ENCODE peak calls at places on chromosomes 6 and 20, in eight cellular contexts. V is heart left ventricle; X is ovary; M is small intestine; E is naive thymus-derived CD4-positive, alpha-beta T cell; D is SJSA1; O is OCI-LY7; C is aorta. T is an unnamed sample.

GRCh38 chr6:1325471-1326309 is 13.8 kb downstream of the FOXQ1 start:
- DNase-seq in V (no peak), X (no peak), M (no peak), E (no peak), D (peak; percentile 96), O (no peak), C (no peak), T (peak; percentile 67)

GRCh38 chr20:44182135-44182765 is 4.7 kb downstream of the JPH2 start:
- DNase-seq in V (no peak), X (no peak), M (no peak), E (no peak), D (no peak), O (no peak), C (peak; percentile 71), T (no peak)

GRCh38 chr6:158654960-158655485 is 5.2 kb downstream of the SYTL3 start:
- DNase-seq in V (no peak), X (no peak), M (no peak), E (peak; percentile 31), D (no peak), O (no peak), C (no peak), T (peak; percentile 45)

GRCh38 chr6:110523461-110524021 is 47.1 kb upstream of the SLC22A16 start:
- DNase-seq in V (no peak), X (no peak), M (no peak), E (no peak), D (no peak), O (no peak), C (no peak), T (no peak)

GRCh38 chr6:134464690-134465411 is 146.9 kb upstream of the SGK1 start:
- DNase-seq in V (no peak), X (no peak), M (no peak), E (no peak), D (no peak), O (no peak), C (no peak), T (no peak)

GRCh38 chr6:98581725-98582124 is 252.6 kb upstream of the POU3F2 start:
- DNase-seq in V (no peak), X (no peak), M (no peak), E (no peak), D (no peak), O (no peak), C (no peak), T (no peak)

GRCh38 chr6:130843575-130844320 is 16.5 kb downstream of the SMLR1 start:
- DNase-seq in V (no peak), X (no peak), M (peak; percentile 69), E (peak; percentile 68), D (no peak), O (peak; percentile 19), C (no peak), T (no peak)

GRCh38 chr6:168393126-168393870 is 47.7 kb upstream of the SMOC2 start:
- DNase-seq in V (peak; percentile 51), X (no peak), M (no peak), E (no peak), D (no peak), O (no peak), C (peak; percentile 71), T (no peak)

GRCh38 chr6:5763407-5763806 is 243.3 kb downstream of the NRN1 start:
- DNase-seq in V (no peak), X (no peak), M (no peak), E (no peak), D (no peak), O (no peak), C (no peak), T (no peak)

GRCh38 chr6:170028629-170029345 is 262.1 kb downstream of the DLL1 start:
- DNase-seq in V (no peak), X (peak; percentile 21), M (peak; percentile 33), E (no peak), D (peak; percentile 30), O (no peak), C (peak; percentile 59), T (no peak)

GRCh38 chr6:163291622-163292021 is 122.9 kb upstream of the QKI start:
- DNase-seq in V (no peak), X (no peak), M (no peak), E (no peak), D (no peak), O (no peak), C (no peak), T (no peak)

GRCh38 chr6:63649269-63649668 is 13.7 kb downstream of the PHF3 start:
- DNase-seq in V (no peak), X (no peak), M (no peak), E (no peak), D (no peak), O (no peak), C (no peak), T (no peak)

GRCh38 chr6:4728436-4728769 is 47.8 kb upstream of the CDYL start:
- DNase-seq in V (no peak), X (no peak), M (no peak), E (no peak), D (no peak), O (no peak), C (no peak), T (no peak)

GRCh38 chr6:14520536-14520935 is 403.0 kb downstream of the CD83 start:
- DNase-seq in V (no peak), X (no peak), M (no peak), E (no peak), D (no peak), O (no peak), C (no peak), T (no peak)

GRCh38 chr6:47376930-47377329 is 67.2 kb upstream of the TNFRSF21 start:
- DNase-seq in V (no peak), X (no peak), M (no peak), E (no peak), D (no peak), O (no peak), C (no peak), T (no peak)

GRCh38 chr20:25018425-25018824 is 25.9 kb upstream of the APMAP start:
- DNase-seq in V (no peak), X (no peak), M (no peak), E (no peak), D (peak; percentile 18), O (no peak), C (peak; percentile 12), T (peak; percentile 21)

GRCh38 chr6:156988276-156989158 is 211.3 kb downstream of the ARID1B start:
- DNase-seq in V (no peak), X (no peak), M (peak; percentile 44), E (no peak), D (no peak), O (peak; percentile 94), C (no peak), T (no peak)

GRCh38 chr6:151675746-151676459 is 131.6 kb upstream of the ESR1 start:
- DNase-seq in V (no peak), X (no peak), M (peak; percentile 63), E (peak; percentile 54), D (no peak), O (peak; percentile 64), C (no peak), T (peak; percentile 68)

DNA sequence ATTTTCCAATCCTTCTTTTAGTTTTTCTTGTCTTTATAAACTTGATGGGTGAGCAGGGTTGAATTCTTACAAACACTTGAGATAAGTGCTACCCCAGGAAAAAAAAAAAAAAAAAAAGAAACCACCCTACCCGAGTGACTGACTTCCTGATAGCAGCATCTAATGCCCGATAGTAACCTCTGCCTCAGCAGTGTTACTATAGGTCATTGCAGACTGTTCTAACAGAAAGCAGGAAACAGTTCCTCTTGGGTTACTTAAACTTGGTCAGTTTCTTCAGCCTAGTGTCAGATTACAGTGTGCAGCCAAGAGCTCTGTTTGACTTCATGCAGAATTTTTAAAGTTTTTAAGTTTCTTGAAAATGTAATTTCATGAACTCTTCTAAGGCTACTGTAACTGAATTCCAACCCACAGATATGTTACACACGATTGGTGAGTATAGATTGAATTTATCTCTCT is 2.1 kb downstream of the MYLIP start:
- DNase-seq in V (no peak), X (no peak), M (peak; percentile 92), E (peak; percentile 67), D (no peak), O (peak; percentile 89), C (no peak), T (no peak)
- H3K4me3 ChIP-seq in V (peak overlapping the region; percentile 94), X (peak overlapping the region; percentile 96), M (peak overlapping the region; percentile 63), E (peak overlapping the region; percentile 91), D (peak overlapping the region; percentile 92), O (peak overlapping the region; percentile 99), C (peak overlapping the region; percentile 98), T (peak overlapping the region; percentile 97)

DNA sequence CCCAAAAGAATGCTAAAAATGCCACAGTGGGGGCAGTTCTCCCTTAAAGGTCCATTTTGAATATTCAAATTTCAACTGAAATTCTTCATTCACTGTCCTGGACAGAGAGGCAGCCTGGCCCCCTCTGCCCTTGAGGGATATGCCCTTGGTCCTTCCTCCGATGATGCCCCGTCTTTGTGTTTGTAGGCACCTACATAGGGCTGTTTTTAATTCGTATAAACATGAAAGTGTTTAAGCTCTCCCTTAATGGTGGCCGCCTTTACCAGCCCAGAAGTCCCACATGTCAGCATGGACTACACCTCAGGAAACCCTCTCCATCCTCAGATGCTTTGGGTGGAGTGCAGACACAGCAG is 70.2 kb downstream of the SSR1 start:
- DNase-seq in V (no peak), X (no peak), M (no peak), E (no peak), D (no peak), O (no peak), C (no peak), T (no peak)
- H3K36me3 ChIP-seq in V (peaks cover 58% of the 10 kb centered on the region), X (no peaks in the 10 kb centered on the region), M (peaks cover 16% of the 10 kb centered on the region), E (no peaks in the 10 kb centered on the region), D (peaks cover 49% of the 10 kb centered on the region), O (no peaks in the 10 kb centered on the region), C (peaks cover 7% of the 10 kb centered on the region), T (no peaks in the 10 kb centered on the region)

DNA sequence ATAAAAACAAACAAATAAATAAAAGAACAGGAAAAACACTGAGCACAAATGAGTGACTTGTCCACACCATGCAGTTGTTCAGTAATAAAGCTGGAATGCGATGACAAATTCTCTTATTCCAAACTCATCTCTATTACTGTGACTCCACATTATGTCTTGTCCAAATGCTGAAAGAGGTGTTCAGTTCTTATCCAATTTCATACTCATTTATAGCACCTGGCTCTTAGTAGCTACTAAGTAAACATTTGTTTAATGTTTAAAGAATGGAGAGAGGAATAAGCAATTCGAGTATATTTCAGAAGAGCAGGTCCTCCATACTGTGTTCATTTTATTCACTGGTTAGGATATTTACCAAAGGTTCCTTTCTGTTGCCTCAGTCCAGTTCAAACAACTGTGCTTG is 439.0 kb upstream of the JAG1 start:
- DNase-seq in V (no peak), X (no peak), M (no peak), E (no peak), D (no peak), O (no peak), C (no peak), T (no peak)
- H3K4me1 ChIP-seq in V (peaks cover 4% of the 10 kb centered on the region), X (peaks cover 1% of the 10 kb centered on the region), M (no peaks in the 10 kb centered on the region), E (no peaks in the 10 kb centered on the region), D (peaks cover 17% of the 10 kb centered on the region), O (no peaks in the 10 kb centered on the region), C (no peaks in the 10 kb centered on the region), T (no peaks in the 10 kb centered on the region)

DNA sequence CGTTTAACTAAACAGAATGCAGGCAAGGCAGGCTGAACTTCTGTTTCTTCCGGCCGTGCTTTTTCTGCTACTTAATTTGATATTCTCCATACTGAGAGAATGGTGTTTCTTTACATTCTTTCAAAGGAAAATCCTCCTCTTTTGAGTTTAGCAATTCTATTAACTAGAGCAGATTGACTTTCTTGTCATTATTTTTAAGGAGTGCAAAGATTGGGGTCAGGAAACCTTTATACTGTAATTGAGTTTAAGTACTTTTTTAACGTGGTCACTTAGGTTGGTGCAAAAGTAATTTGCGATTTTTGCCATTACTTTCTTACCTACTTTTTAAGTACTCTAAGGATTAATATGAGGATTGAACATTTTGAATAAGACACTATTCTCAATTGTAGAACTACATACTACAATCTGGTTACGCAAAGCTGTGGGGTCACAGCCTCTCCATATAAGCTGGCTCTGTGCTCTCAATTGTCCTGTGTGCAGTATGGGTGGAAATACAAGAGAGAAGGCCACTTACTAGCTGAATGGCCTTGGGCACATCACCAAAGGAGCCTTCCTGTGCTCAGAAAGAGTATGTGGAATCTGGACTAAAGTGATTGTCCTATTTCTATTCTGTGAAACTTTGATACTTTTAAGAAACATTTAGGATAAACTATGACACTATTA is 16.7 kb downstream of the HECA start:
- DNase-seq in V (no peak), X (no peak), M (no peak), E (no peak), D (no peak), O (no peak), C (no peak), T (no peak)
- H3K4me3 ChIP-seq in V (no peak overlapping the region), X (no peak overlapping the region), M (no peak overlapping the region), E (peak overlapping the region; percentile 25), D (no peak overlapping the region), O (no peak overlapping the region), C (no peak overlapping the region), T (no peak overlapping the region)